ENCODE peak calls at places on chromosomes 12 and 14, in five cellular contexts. M is ovary, W is BE2C, U is PC-3, C is heart left ventricle. K is an unnamed sample.

GRCh38 chr14:74394549-74394948 is 31.5 kb downstream of the SYNDIG1L start:
- DNase-seq in M (no peak), W (no peak), U (no peak), C (no peak), K (no peak)

GRCh38 chr12:111034911-111035577 is 114.7 kb upstream of the MYL2 start:
- DNase-seq in M (no peak), W (peak; percentile 32), U (no peak), C (no peak), K (no peak)

GRCh38 chr14:33686218-33686617 is 264.7 kb downstream of the EGLN3 start:
- DNase-seq in M (no peak), W (no peak), U (peak; percentile 96), C (no peak), K (no peak)

GRCh38 chr12:104569348-104570173 is 112.8 kb downstream of the CHST11 start:
- DNase-seq in M (no peak), W (no peak), U (no peak), C (no peak), K (peak; percentile 67)

GRCh38 chr12:9751204-9752144 is 9.2 kb downstream of the CD69 start:
- DNase-seq in M (no peak), W (no peak), U (peak; percentile 53), C (no peak), K (no peak)

GRCh38 chr12:69821441-69822204 is 3.4 kb upstream of the MYRFL start:
- DNase-seq in M (no peak), W (peak; percentile 14), U (peak; percentile 54), C (no peak), K (no peak)

GRCh38 chr12:52346596-52346995 is 20.7 kb downstream of the KRT85 start:
- DNase-seq in M (no peak), W (no peak), U (no peak), C (peak; percentile 27), K (no peak)

GRCh38 chr14:61965030-61965745 is 203.0 kb downstream of the SNAPC1 start:
- DNase-seq in M (no peak), W (no peak), U (peak; percentile 87), C (no peak), K (no peak)

GRCh38 chr14:94111276-94112095 is 950 bp downstream of the IFI27 start:
- DNase-seq in M (no peak), W (no peak), U (no peak), C (peak; percentile 47), K (peak; percentile 52)

GRCh38 chr12:38386238-38386985 is 69.8 kb downstream of the ALG10B start:
- DNase-seq in M (no peak), W (no peak), U (peak; percentile 78), C (no peak), K (no peak)

GRCh38 chr12:75712223-75712622 is 200.8 kb upstream of the KRR1 start:
- DNase-seq in M (no peak), W (no peak), U (peak; percentile 92), C (no peak), K (no peak)

GRCh38 chr14:23186913-23187654 is 3.6 kb upstream of the SLC7A8 start:
- DNase-seq in M (no peak), W (peak; percentile 35), U (peak; percentile 76), C (peak; percentile 24), K (no peak)

GRCh38 chr12:57008113-57008687 is 1.9 kb upstream of the ZBTB39 start:
- DNase-seq in M (no peak), W (no peak), U (peak; percentile 76), C (no peak), K (no peak)

GRCh38 chr14:61374284-61374683 is 52.9 kb downstream of the PRKCH start:
- DNase-seq in M (no peak), W (no peak), U (no peak), C (no peak), K (no peak)

GRCh38 chr12:5512585-5512970 is 80.7 kb downstream of the NTF3 start:
- DNase-seq in M (no peak), W (no peak), U (no peak), C (no peak), K (no peak)

GRCh38 chr12:52243774-52244614 is 11.0 kb downstream of the KRT7 start:
- DNase-seq in M (peak; percentile 65), W (peak; percentile 77), U (peak; percentile 97), C (peak; percentile 57), K (peak; percentile 93)

GRCh38 chr12:9113987-9114309 is 1.8 kb downstream of the A2M start:
- DNase-seq in M (no peak), W (no peak), U (no peak), C (no peak), K (no peak)

GRCh38 chr14:93054876-93055275 is 60.8 kb downstream of the ITPK1 start:
- DNase-seq in M (no peak), W (no peak), U (no peak), C (no peak), K (no peak)

GRCh38 chr12:66017736-66018135 is 112.8 kb downstream of the LLPH start:
- DNase-seq in M (no peak), W (no peak), U (no peak), C (no peak), K (no peak)

GRCh38 chr12:27790179-27790578 is 10.1 kb upstream of the MANSC4 start:
- DNase-seq in M (no peak), W (no peak), U (no peak), C (no peak), K (no peak)

GRCh38 chr14:101596742-101597141 is 35.4 kb downstream of the DIO3 start:
- DNase-seq in M (no peak), W (no peak), U (no peak), C (no peak), K (no peak)

GRCh38 chr14:93946104-93946503 is 19.0 kb downstream of the FAM181A start:
- DNase-seq in M (no peak), W (no peak), U (no peak), C (no peak), K (no peak)

GRCh38 chr12:6854036-6854435 is 2.1 kb downstream of the USP5 start:
- DNase-seq in M (no peak), W (no peak), U (no peak), C (no peak), K (no peak)

GRCh38 chr12:6852651-6853354 is 853 bp downstream of the USP5 start:
- DNase-seq in M (peak; percentile 63), W (peak; percentile 44), U (peak; percentile 54), C (no peak), K (no peak)

GRCh38 chr12:6851921-6852650 is at the start of gene USP5:
- DNase-seq in M (peak; percentile 98), W (peak; percentile 99), U (peak; percentile 98), C (peak; percentile 99), K (peak; percentile 98)

GRCh38 chr12:6855322-6855721 is 3.4 kb downstream of the USP5 start:
- DNase-seq in M (no peak), W (no peak), U (no peak), C (no peak), K (no peak)

DNA sequence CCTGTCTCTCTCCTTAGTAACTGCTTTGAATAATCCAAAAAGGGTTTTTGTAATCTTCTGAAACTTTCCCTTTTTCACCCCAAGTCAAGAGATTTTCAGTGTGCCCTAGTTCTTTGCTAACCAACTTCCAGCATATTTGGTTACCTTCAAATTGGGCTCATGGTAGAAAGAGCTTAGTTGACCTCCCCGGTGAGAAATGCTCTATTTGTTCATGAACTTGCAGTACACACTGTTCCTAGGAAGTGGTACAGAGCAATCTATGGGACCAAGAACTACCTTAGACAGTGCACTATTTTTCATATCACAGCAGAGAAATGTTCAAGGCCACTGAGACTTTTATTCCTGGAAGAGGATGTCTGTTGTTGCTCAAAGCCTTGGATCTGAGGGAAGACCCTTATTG is 1.7 kb downstream of the USP5 start:
- DNase-seq in M (no peak), W (no peak), U (no peak), C (no peak), K (no peak)
- H3K4me3 ChIP-seq in M (no peak overlapping the region), W (peak overlapping the region; percentile 70), U (peak overlapping the region; percentile 86), C (no peak overlapping the region), K (no peak overlapping the region)

DNA sequence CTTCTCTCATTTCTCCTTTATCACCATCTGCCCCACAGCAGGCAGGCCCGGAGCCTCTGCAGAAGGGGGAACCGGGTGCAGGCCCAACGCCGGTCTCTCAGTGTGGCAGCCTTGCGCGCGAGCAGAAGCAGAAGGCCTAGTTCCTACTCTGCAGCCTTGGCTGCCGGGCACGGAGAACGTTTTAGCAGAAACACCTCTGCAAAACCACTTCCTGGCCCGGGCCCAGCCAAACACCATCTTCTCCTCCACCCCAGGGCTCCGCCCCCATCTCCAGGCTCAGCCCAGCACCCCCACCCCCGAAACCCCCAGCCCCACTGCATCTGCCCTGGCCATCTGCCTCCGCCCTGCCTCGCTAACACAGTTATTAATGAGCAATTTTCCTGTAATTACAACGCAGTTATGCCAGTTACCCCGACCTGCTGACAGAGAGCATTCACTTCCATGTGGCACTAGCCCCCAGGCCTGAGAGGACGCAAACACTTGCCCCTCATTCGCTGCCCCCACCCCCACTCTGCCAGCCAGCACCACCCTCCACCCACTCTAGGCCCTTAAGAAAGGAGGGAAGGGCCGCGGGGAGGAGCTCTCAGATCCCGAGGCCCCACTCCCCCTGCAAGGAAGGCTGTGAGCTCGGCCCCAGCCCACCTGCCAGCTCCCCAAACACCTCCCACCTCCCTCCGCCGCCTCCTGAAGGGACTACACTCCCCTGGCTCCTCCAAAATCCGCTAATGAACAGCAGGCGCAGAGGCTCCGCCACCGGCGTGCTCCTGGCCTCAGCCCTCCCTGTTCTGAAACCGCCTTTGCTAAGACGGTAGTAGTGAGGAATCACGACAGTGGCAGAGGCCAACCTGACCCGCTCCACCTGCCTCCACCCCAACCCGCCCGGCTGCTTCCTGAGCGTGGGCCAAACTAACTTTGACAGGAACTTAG is 44.7 kb upstream of the FBRSL1 start:
- DNase-seq in M (no peak), W (no peak), U (no peak), C (no peak), K (no peak)
- H3K4me3 ChIP-seq in M (peak overlapping the region; percentile 22), W (no peak overlapping the region), U (peak overlapping the region; percentile 58), C (peak overlapping the region; percentile 41), K (no peak overlapping the region)

DNA sequence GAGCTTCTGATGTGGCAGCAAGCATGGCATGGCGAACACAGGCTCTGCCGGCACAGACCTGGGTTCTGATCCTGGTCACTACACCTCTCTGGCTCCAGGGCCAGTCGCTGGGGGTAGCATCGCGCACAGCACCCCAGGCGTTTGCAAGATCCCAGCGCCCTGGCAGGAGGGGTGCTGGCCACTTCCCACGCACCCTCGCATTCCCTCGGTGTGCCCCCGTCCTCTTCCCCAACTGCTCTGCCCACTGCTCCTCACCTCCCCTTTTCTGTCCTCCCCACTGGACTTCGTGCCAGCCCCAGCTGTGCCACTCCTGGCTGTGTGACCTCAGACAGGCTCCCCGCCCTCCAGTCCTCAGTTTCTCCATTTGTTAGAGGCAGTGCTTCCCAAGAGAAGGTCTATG is 2.8 kb downstream of the CDK2AP1 start:
- DNase-seq in M (peak; percentile 39), W (no peak), U (no peak), C (no peak), K (no peak)
- H3K4me3 ChIP-seq in M (no peak overlapping the region), W (peak overlapping the region; percentile 89), U (no peak overlapping the region), C (peak overlapping the region; percentile 80), K (peak overlapping the region; percentile 93)

DNA sequence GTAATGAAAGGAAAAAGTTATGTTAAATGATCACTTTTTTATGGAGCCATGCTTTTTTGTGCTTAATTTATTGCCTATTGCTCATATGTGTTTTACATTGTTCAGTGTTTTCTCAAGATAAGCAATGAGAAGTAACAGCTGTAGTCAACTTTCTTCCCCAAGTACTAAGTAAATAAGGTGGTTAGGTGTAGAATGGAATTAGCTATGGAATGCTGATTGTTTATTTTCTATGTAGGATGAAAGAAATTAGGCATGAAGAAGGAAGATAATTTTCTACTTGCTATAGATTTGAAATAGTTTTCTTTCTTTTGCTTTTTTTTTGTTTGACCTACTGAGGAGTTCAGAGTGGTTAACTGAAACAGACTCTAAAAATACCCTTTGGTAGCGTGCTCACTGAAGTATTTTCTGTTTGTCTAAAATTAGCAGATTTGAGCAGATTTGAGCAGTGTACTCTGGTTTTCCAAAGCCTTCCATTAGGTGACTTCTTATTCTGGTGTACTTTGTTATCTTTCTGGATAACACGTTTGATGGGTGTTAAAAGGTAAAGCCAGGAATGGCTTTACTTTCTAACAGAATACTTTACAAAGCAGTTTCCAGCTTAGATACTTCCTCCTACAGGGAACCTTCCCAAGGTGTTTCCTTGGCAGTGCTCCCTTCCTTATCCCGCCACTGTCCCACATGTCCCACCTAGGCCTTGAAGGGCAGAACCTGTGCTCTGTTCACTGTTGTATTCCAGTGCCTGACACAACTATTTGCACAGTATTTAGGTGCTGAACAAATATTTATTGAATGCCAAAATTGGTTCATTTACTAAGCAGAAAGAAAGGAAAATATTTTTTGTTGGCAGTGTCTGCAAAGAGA is 56.0 kb downstream of the RASSF3 start:
- DNase-seq in M (no peak), W (no peak), U (peak; percentile 28), C (no peak), K (no peak)
- H3K4me3 ChIP-seq in M (no peak overlapping the region), W (no peak overlapping the region), U (no peak overlapping the region), C (no peak overlapping the region), K (no peak overlapping the region)

K was measured in upper lobe of left lung.